ENCODE peak calls at places on chromosomes 1 and 21, in five cellular contexts. U is hepatocyte, H is Peyer's patch, P is neural progenitor cell, M is thyroid gland. K is an unnamed sample.

GRCh38 chr1:203046984-203047630 is 20.8 kb downstream of the PPFIA4 start:
- DNase-seq in H (peak; percentile 44), P (no peak), M (no peak), U (peak; percentile 61), K (no peak)

GRCh38 chr1:160406131-160406968 is 6.0 kb downstream of the VANGL2 start:
- DNase-seq in U (no peak), H (no peak), P (peak; percentile 0), M (no peak), K (peak; percentile 46)

GRCh38 chr1:204261746-204262505 is 48.1 kb upstream of the GOLT1A start:
- DNase-seq in U (no peak), P (no peak), H (no peak), M (no peak), K (no peak)

GRCh38 chr1:39043513-39043912 is 17.4 kb downstream of the NDUFS5 start:
- DNase-seq in U (no peak), H (no peak), M (no peak), P (no peak), K (no peak)

GRCh38 chr1:221268295-221268694 is 389.1 kb downstream of the HLX start:
- DNase-seq in P (no peak), U (no peak), M (no peak), H (no peak), K (no peak)

GRCh38 chr1:14949836-14950674 is 203.5 kb upstream of the TMEM51 start:
- DNase-seq in U (no peak), M (no peak), P (peak; percentile 47), H (no peak), K (no peak)

GRCh38 chr21:45489480-45489982 is 52.7 kb downstream of the SLC19A1 start:
- DNase-seq in P (no peak), H (no peak), M (no peak), U (no peak), K (no peak)

GRCh38 chr1:191888996-191889622 is 269.2 kb upstream of the RGS18 start:
- DNase-seq in M (no peak), U (no peak), H (no peak), P (no peak), K (no peak)

GRCh38 chr1:17565551-17565971 is 26.1 kb downstream of the ARHGEF10L start:
- DNase-seq in H (peak; percentile 48), M (peak; percentile 37), U (no peak), P (peak; percentile 54), K (no peak)

GRCh38 chr1:4768553-4768952 is 114.1 kb downstream of the AJAP1 start:
- DNase-seq in P (no peak), M (no peak), U (no peak), H (no peak), K (no peak)

GRCh38 chr1:219398815-219399396 is 214.0 kb downstream of the ZC3H11B start:
- DNase-seq in P (no peak), M (no peak), U (no peak), H (no peak), K (no peak)

GRCh38 chr1:157734328-157734727 is 33.8 kb upstream of the FCRL3 start:
- DNase-seq in M (no peak), U (no peak), P (no peak), H (no peak), K (no peak)

GRCh38 chr1:88079036-88079435 is 605.0 kb upstream of the PKN2 start:
- DNase-seq in M (no peak), H (no peak), U (no peak), P (peak; percentile 74), K (no peak)

GRCh38 chr1:110250749-110251148 is 40.6 kb downstream of the KCNC4 start:
- DNase-seq in P (no peak), U (no peak), M (no peak), H (no peak), K (no peak)

GRCh38 chr1:174352117-174352516 is 95.6 kb upstream of the GPR52 start:
- DNase-seq in U (no peak), H (no peak), P (no peak), M (no peak), K (no peak)

GRCh38 chr1:212288614-212289013 is 3.4 kb downstream of the PPP2R5A start:
- DNase-seq in U (no peak), M (no peak), H (no peak), P (no peak), K (no peak)

GRCh38 chr1:49864597-49864996 is 159.2 kb downstream of the AGBL4 start:
- DNase-seq in M (no peak), P (no peak), U (no peak), H (no peak), K (no peak)

GRCh38 chr1:46556822-46557221 is 5.4 kb upstream of the KNCN start:
- DNase-seq in H (no peak), P (no peak), M (no peak), U (no peak), K (no peak)
- TF ChIP-seq CTCF in H (no peak), P (no peak), M (no peak), U (no peak), K (no peak)

GRCh38 chr1:113490384-113490783 is 100.1 kb downstream of the MAGI3 start:
- DNase-seq in H (no peak), P (no peak), U (no peak), M (no peak), K (no peak)
- H3K9me3 ChIP-seq in H (no peaks in the 10 kb centered on the region), P (peaks cover 10% of the 10 kb centered on the region), U (no peaks in the 10 kb centered on the region), M (no peaks in the 10 kb centered on the region), K (no peaks in the 10 kb centered on the region)

GRCh38 chr1:11025618-11026017 is 13.2 kb downstream of the TARDBP start:
- DNase-seq in M (no peak), P (no peak), U (no peak), H (no peak), K (no peak)

GRCh38 chr1:11023201-11023600 is 10.7 kb downstream of the TARDBP start:
- DNase-seq in P (no peak), U (no peak), H (no peak), M (no peak), K (no peak)

GRCh38 chr1:11024545-11024944 is 12.1 kb downstream of the TARDBP start:
- DNase-seq in H (no peak), P (no peak), M (no peak), U (no peak), K (no peak)

GRCh38 chr1:11019971-11020370 is 7.5 kb downstream of the TARDBP start:
- DNase-seq in M (no peak), U (no peak), P (no peak), H (no peak), K (no peak)
- H3K36me3 ChIP-seq in M (peaks cover 80% of the 10 kb centered on the region), U (peaks cover 7% of the 10 kb centered on the region), P (peaks cover 55% of the 10 kb centered on the region), H (peaks cover 98% of the 10 kb centered on the region), K (peaks cover 22% of the 10 kb centered on the region)

GRCh38 chr1:45508295-45509151 is 8.4 kb downstream of the MMACHC start:
- DNase-seq in H (no peak), P (no peak), U (no peak), M (no peak), K (no peak)
- TF ChIP-seq CTCF in H (no peak), P (no peak), U (no peak), M (no peak), K (no peak)

DNA sequence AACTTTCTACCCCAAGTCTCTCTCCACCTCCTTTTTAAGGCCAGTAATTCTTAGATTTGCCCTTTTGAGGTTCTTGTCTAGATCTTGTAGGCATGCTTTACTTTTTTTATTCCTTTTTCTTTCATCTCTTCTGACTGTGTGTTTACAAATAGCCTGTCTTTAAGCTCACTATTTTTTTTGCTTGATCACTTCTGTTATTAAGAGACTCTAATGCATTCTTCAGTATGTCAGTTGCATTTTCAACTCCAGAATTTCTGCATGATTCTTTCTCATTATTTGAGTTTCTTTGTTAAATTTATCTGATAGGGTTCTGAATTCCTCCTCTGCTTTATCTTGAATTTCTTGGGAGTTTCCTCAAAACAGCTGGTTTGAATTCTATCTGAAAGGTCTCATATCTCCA is 30.9 kb downstream of the XPR1 start:
- DNase-seq in M (no peak), H (no peak), U (no peak), P (no peak), K (no peak)
- H3K9me3 ChIP-seq in M (no peaks in the 10 kb centered on the region), H (peaks cover 8% of the 10 kb centered on the region), U (peaks cover 13% of the 10 kb centered on the region), P (peaks cover 23% of the 10 kb centered on the region), K (no peaks in the 10 kb centered on the region)

GRCh38 chr1:46546210-46546609 is 5.2 kb downstream of the KNCN start:
- DNase-seq in H (no peak), U (no peak), P (no peak), M (no peak), K (no peak)
- H3K36me3 ChIP-seq in H (no peaks in the 10 kb centered on the region), U (no peaks in the 10 kb centered on the region), P (no peaks in the 10 kb centered on the region), M (no peaks in the 10 kb centered on the region), K (no peaks in the 10 kb centered on the region)

GRCh38 chr1:112264010-112264409 is 132.0 kb upstream of the CTTNBP2NL start:
- DNase-seq in P (no peak), H (no peak), M (no peak), U (no peak), K (no peak)
- TF ChIP-seq CTCF in P (no peak), H (no peak), M (no peak), U (no peak), K (no peak)

GRCh38 chr21:38227401-38227800 is 29.4 kb upstream of the KCNJ15 start:
- DNase-seq in U (no peak), M (no peak), P (no peak), H (no peak), K (no peak)
- H3K9me3 ChIP-seq in U (peaks cover 12% of the 10 kb centered on the region), M (no peaks in the 10 kb centered on the region), P (peaks cover 17% of the 10 kb centered on the region), H (peaks cover 7% of the 10 kb centered on the region), K (no peaks in the 10 kb centered on the region)